ENCODE peak calls at places on chromosomes 13 and 19, in four cellular contexts. N, W, U and I are unnamed samples. For H3K4me1, the result is how much of the 10 kb centered on the place peaks cover.

GRCh38 chr19:42081584-42082258 is 5.8 kb downstream of the ZNF574 start:
- DNase-seq in W (peak), U (peak), N (peak), I (peak)

GRCh38 chr19:50514346-50515167 is 844 bp upstream of the ASPDH start:
- DNase-seq in U (no peak), N (no peak), W (no peak), I (peak)

GRCh38 chr13:45167611-45168554 is 33.0 kb downstream of the KCTD4 start:
- DNase-seq in W (no peak), U (peak), N (no peak), I (peak)

GRCh38 chr13:105159794-105160193 is 1375.7 kb downstream of the EFNB2 start:
- DNase-seq in W (no peak), U (no peak), N (no peak), I (no peak)

GRCh38 chr13:101267656-101268055 is 148.7 kb downstream of the NALCN start:
- DNase-seq in N (peak), W (no peak), U (peak), I (peak)

GRCh38 chr19:1027020-1027952 is 878 bp downstream of the CNN2 start:
- DNase-seq in U (peak), W (peak), N (no peak), I (peak)

GRCh38 chr13:66992683-66993082 is 237.5 kb downstream of the PCDH9 start:
- DNase-seq in N (no peak), W (no peak), U (no peak), I (no peak)

GRCh38 chr13:25784119-25784518 is 267.7 kb downstream of the SHISA2 start:
- DNase-seq in U (no peak), W (no peak), N (no peak), I (no peak)

GRCh38 chr13:31538067-31539042 is 201.0 kb upstream of the RXFP2 start:
- DNase-seq in N (peak), U (peak), W (no peak), I (no peak)

GRCh38 chr13:30429721-30430694 is 7.7 kb downstream of the UBE2L5 start:
- DNase-seq in W (no peak), U (peak), N (peak), I (peak)

GRCh38 chr13:113794086-113794485 is 35.1 kb downstream of the TMEM255B start:
- DNase-seq in N (no peak), W (no peak), U (no peak), I (peak)

GRCh38 chr13:97258801-97259200 is 36.7 kb downstream of the MBNL2 start:
- DNase-seq in W (no peak), N (peak), U (peak), I (no peak)

GRCh38 chr13:97256343-97256783 is 34.2 kb downstream of the MBNL2 start:
- DNase-seq in U (peak), W (no peak), N (peak), I (peak)

GRCh38 chr13:97255515-97255999 is 33.4 kb downstream of the MBNL2 start:
- DNase-seq in N (no peak), W (no peak), U (no peak), I (no peak)

GRCh38 chr13:97257800-97258799 is 36.0 kb downstream of the MBNL2 start:
- DNase-seq in U (peak), W (no peak), N (peak), I (peak)

GRCh38 chr13:97257228-97257755 is 35.2 kb downstream of the MBNL2 start:
- DNase-seq in W (no peak), U (no peak), N (no peak), I (no peak)
- H3K4me1 ChIP-seq in W (under half), U (half or more), N (half or more), I (half or more)

GRCh38 chr19:14056741-14057356 is 5.0 kb downstream of the PALM3 start:
- DNase-seq in U (no peak), W (no peak), N (no peak), I (peak)
- H3K4me2 ChIP-seq in U (peak), W (no peak), N (peak), I (peak)

GRCh38 chr13:26962671-26963070 is 202.1 kb upstream of the GPR12 start:
- DNase-seq in U (no peak), N (no peak), W (no peak), I (no peak)

GRCh38 chr13:26965976-26966375 is 205.4 kb upstream of the GPR12 start:
- DNase-seq in W (no peak), U (peak), N (peak), I (no peak)

GRCh38 chr13:26961890-26962615 is 201.5 kb upstream of the GPR12 start:
- DNase-seq in N (no peak), W (no peak), U (no peak), I (no peak)

GRCh38 chr13:26965058-26965380 is 204.4 kb upstream of the GPR12 start:
- DNase-seq in N (no peak), W (no peak), U (no peak), I (no peak)

GRCh38 chr13:26964278-26965057 is 203.9 kb upstream of the GPR12 start:
- DNase-seq in W (peak), U (peak), N (peak), I (peak)
- H2AFZ ChIP-seq in W (peak), U (no peak), N (no peak), I (no peak)

DNA sequence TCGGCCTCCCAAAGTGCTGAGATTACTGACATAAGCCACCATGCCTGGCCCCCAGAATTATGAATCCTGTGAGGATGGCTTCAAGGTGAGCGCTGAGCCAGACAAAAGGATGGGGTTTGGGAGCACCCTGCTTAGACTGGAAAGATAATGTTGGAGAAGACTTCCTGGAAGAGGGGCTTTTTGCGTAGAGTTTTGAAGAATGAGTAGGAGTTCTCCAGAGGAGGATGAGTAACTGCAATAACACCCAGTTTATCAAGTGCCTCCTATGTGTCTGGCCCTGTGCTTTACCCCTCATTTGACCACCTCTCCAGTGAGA is 641 bp upstream of the GDF15 start:
- DNase-seq in U (no peak), W (no peak), N (no peak), I (no peak)
- H3K4me1 ChIP-seq in U (under half), W (under half), N (under half), I (under half)